ENCODE peak calls at places on chromosomes 2 and 18, in seven cellular contexts. B is fibroblast of mammary gland; W is RWPE1; H is activated naive CD4-positive, alpha-beta T cell; Y is lower leg skin; O is activated effector memory CD4-positive, alpha-beta T cell treated with anti-CD3 and anti-CD28 coated beads, Interleukin-2, amount 50 U/mL, for 16 hours; V is globus pallidus. A is an unnamed sample.

GRCh38 chr2:150705767-150706166 is 218.3 kb upstream of the RND3 start:
- DNase-seq in O (no peak), W (no peak), V (no peak), B (no peak), Y (no peak), H (no peak), A (no peak)

GRCh38 chr2:31189141-31189540 is 28.2 kb downstream of the CAPN14 start:
- DNase-seq in O (no peak), Y (peak; percentile 72), H (no peak), V (no peak), B (no peak), W (no peak), A (no peak)

GRCh38 chr2:239836021-239836765 is 188.9 kb downstream of the NDUFA10 start:
- DNase-seq in O (peak; percentile 38), Y (peak; percentile 73), H (no peak), B (no peak), W (no peak), V (no peak), A (no peak)

GRCh38 chr18:76767954-76768353 is 54.4 kb upstream of the ZNF236 start:
- DNase-seq in O (no peak), Y (no peak), V (no peak), W (no peak), B (no peak), H (no peak), A (no peak)

GRCh38 chr2:62941413-62941812 is 109.2 kb upstream of the OTX1 start:
- DNase-seq in W (no peak), Y (no peak), V (no peak), H (no peak), O (no peak), B (no peak), A (no peak)

GRCh38 chr2:118232391-118233255 is 144.4 kb downstream of the INSIG2 start:
- DNase-seq in W (no peak), O (no peak), H (no peak), Y (peak; percentile 45), V (no peak), B (no peak), A (no peak)

GRCh38 chr2:159713691-159714585 is 1.6 kb downstream of the MARCHF7 start:
- DNase-seq in H (no peak), W (peak; percentile 60), B (peak; percentile 83), V (no peak), Y (no peak), O (no peak), A (no peak)

GRCh38 chr2:217933326-217933993 is 69.3 kb downstream of the TNS1 start:
- DNase-seq in Y (no peak), V (peak; percentile 43), W (no peak), H (no peak), B (no peak), O (no peak), A (no peak)

GRCh38 chr2:45498661-45499550 is 112.2 kb downstream of the SRBD1 start:
- DNase-seq in W (no peak), B (no peak), O (no peak), Y (no peak), V (no peak), H (no peak), A (no peak)

GRCh38 chr2:221477697-221478096 is 94.4 kb downstream of the EPHA4 start:
- DNase-seq in Y (no peak), W (no peak), O (no peak), V (no peak), H (no peak), B (no peak), A (no peak)

GRCh38 chr2:54901224-54901986 is 148.8 kb downstream of the RTN4 start:
- DNase-seq in Y (no peak), W (no peak), H (no peak), V (no peak), O (no peak), B (no peak), A (no peak)

GRCh38 chr2:206983156-206983875 is 44.0 kb downstream of the CPO start:
- DNase-seq in O (no peak), B (peak; percentile 70), W (no peak), V (peak; percentile 33), Y (no peak), H (no peak), A (no peak)

GRCh38 chr2:106970471-106971261 is 84.7 kb upstream of the ST6GAL2 start:
- DNase-seq in B (peak; percentile 80), O (no peak), W (no peak), V (no peak), Y (no peak), H (no peak), A (no peak)

GRCh38 chr18:76412010-76412817 is 82.8 kb downstream of the ZNF516 start:
- DNase-seq in B (peak; percentile 48), H (no peak), O (peak; percentile 50), W (no peak), Y (peak; percentile 85), V (no peak), A (no peak)

GRCh38 chr18:49931179-49931578 is 117.8 kb upstream of the ACAA2 start:
- DNase-seq in B (no peak), V (no peak), O (no peak), H (no peak), W (no peak), Y (no peak), A (no peak)

GRCh38 chr2:59173325-59173724 is 932.2 kb upstream of the FANCL start:
- DNase-seq in W (no peak), O (no peak), H (no peak), B (no peak), Y (no peak), V (no peak), A (no peak)

A was measured in NCI-H1092.